ENCODE peak calls at places on chromosomes 6 and 20, in six cellular contexts. E is HCT116, L is K562, S is SK-N-SH, V is HepG2, J is GM12878. H is an unnamed sample.

GRCh38 chr20:63856111-63856511 is 5.2 kb upstream of the ABHD16B start:
- DNase-seq in E (no peak), L (no peak), S (no peak), V (no peak), J (no peak), H (no peak)

GRCh38 chr6:52164319-52165094 is 21.7 kb upstream of the IL17A start:
- DNase-seq in E (no peak), L (peak), S (no peak), V (no peak), J (no peak), H (no peak)

GRCh38 chr6:165049362-165049761 is 260.0 kb downstream of the C6orf118 start:
- DNase-seq in E (peak), L (peak), S (peak), V (peak), J (no peak), H (peak)

GRCh38 chr6:112574190-112574589 is 227.1 kb downstream of the RFPL4B start:
- DNase-seq in E (no peak), L (no peak), S (no peak), V (no peak), J (no peak), H (no peak)

GRCh38 chr6:143270026-143270425 is 180.5 kb downstream of the ADAT2 start:
- DNase-seq in E (no peak), L (no peak), S (no peak), V (no peak), J (no peak), H (no peak)

GRCh38 chr20:34546751-34547181 is 11.8 kb upstream of the MAP1LC3A start:
- DNase-seq in E (no peak), L (no peak), S (no peak), V (no peak), J (no peak), H (no peak)

GRCh38 chr6:115219645-115220044 is 841.0 kb downstream of the FRK start:
- DNase-seq in E (no peak), L (no peak), S (no peak), V (no peak), J (no peak), H (no peak)

GRCh38 chr20:3203315-3204123 is 963 bp downstream of the DDRGK1 start:
- DNase-seq in E (no peak), L (peak), S (peak), V (peak), J (no peak), H (peak)

GRCh38 chr6:319177-320131 is 27.2 kb downstream of the DUSP22 start:
- DNase-seq in E (no peak), L (no peak), S (no peak), V (no peak), J (peak), H (no peak)

GRCh38 chr6:120913519-120913918 is 420.8 kb downstream of the TBC1D32 start:
- DNase-seq in E (no peak), L (no peak), S (no peak), V (no peak), J (no peak), H (no peak)

GRCh38 chr6:34240329-34241248 is 3.9 kb downstream of the HMGA1 start:
- DNase-seq in E (no peak), L (no peak), S (no peak), V (no peak), J (no peak), H (no peak)

GRCh38 chr6:88596801-88597200 is 366.6 kb downstream of the RNGTT start:
- DNase-seq in E (no peak), L (no peak), S (no peak), V (no peak), J (no peak), H (no peak)

GRCh38 chr6:157605484-157605883 is 217.6 kb upstream of the SNX9 start:
- DNase-seq in E (no peak), L (no peak), S (no peak), V (no peak), J (no peak), H (no peak)

GRCh38 chr6:20652276-20652675 is 118.0 kb downstream of the CDKAL1 start:
- DNase-seq in E (no peak), L (peak), S (no peak), V (no peak), J (no peak), H (no peak)

GRCh38 chr20:48609491-48609978 is 218.3 kb downstream of the PREX1 start:
- DNase-seq in E (no peak), L (no peak), S (no peak), V (peak), J (peak), H (no peak)

GRCh38 chr6:52126231-52126630 is 38.8 kb upstream of the PKHD1 start:
- DNase-seq in E (no peak), L (no peak), S (no peak), V (no peak), J (no peak), H (no peak)

GRCh38 chr6:165661416-165662001 is 1.5 kb downstream of the PDE10A start:
- DNase-seq in E (no peak), L (no peak), S (peak), V (no peak), J (no peak), H (no peak)

GRCh38 chr20:47334022-47334551 is 22.4 kb downstream of the ZMYND8 start:
- DNase-seq in E (no peak), L (no peak), S (no peak), V (peak), J (no peak), H (peak)

GRCh38 chr6:66930559-66931290 is 1223.7 kb upstream of the EYS start:
- DNase-seq in E (no peak), L (no peak), S (no peak), V (no peak), J (no peak), H (no peak)

GRCh38 chr20:10667077-10667401 is 6.8 kb downstream of the JAG1 start:
- DNase-seq in E (no peak), L (no peak), S (no peak), V (no peak), J (no peak), H (no peak)

GRCh38 chr6:115570326-115570725 is 490.4 kb downstream of the FRK start:
- DNase-seq in E (no peak), L (no peak), S (no peak), V (no peak), J (no peak), H (no peak)

GRCh38 chr6:84052204-84052882 is 18.8 kb downstream of the MRAP2 start:
- DNase-seq in E (no peak), L (peak), S (peak), V (peak), J (no peak), H (peak)

GRCh38 chr6:143241110-143241509 is 180.4 kb downstream of the AIG1 start:
- DNase-seq in E (no peak), L (no peak), S (no peak), V (no peak), J (no peak), H (no peak)

GRCh38 chr6:14001329-14002012 is 76.7 kb downstream of the RNF182 start:
- DNase-seq in E (peak), L (no peak), S (peak), V (peak), J (no peak), H (peak)

GRCh38 chr20:9615766-9616454 is 101.5 kb downstream of the LAMP5 start:
- DNase-seq in E (no peak), L (no peak), S (no peak), V (no peak), J (peak), H (no peak)

GRCh38 chr6:118719351-118720124 is 68.1 kb upstream of the CEP85L start:
- DNase-seq in E (no peak), L (no peak), S (no peak), V (no peak), J (no peak), H (no peak)

GRCh38 chr6:150418825-150419594 is 50.2 kb downstream of the IYD start:
- DNase-seq in E (peak), L (peak), S (peak), V (peak), J (no peak), H (peak)

GRCh38 chr6:100001915-100002388 is 7.9 kb upstream of the MCHR2 start:
- DNase-seq in E (peak), L (peak), S (peak), V (peak), J (no peak), H (peak)

GRCh38 chr20:49276895-49277785 is 717 bp downstream of the ZNFX1 start:
- DNase-seq in E (no peak), L (peak), S (peak), V (no peak), J (no peak), H (no peak)

GRCh38 chr6:49423817-49424216 is 39.2 kb downstream of the MMUT start:
- DNase-seq in E (no peak), L (no peak), S (peak), V (no peak), J (no peak), H (peak)

GRCh38 chr6:46888031-46888430 is 33.7 kb downstream of the ADGRF5 start:
- DNase-seq in E (no peak), L (no peak), S (no peak), V (no peak), J (no peak), H (no peak)

GRCh38 chr6:124536792-124537191 is 425.4 kb upstream of the RNF217 start:
- DNase-seq in E (no peak), L (no peak), S (no peak), V (no peak), J (no peak), H (no peak)

GRCh38 chr6:15264902-15265761 is 19.3 kb downstream of the JARID2 start:
- DNase-seq in E (no peak), L (peak), S (no peak), V (no peak), J (no peak), H (peak)

GRCh38 chr20:34980543-34981213 is 25.0 kb downstream of the MYH7B start:
- DNase-seq in E (no peak), L (no peak), S (peak), V (no peak), J (no peak), H (no peak)

GRCh38 chr6:53464942-53465460 is 79.9 kb downstream of the GCLC start:
- DNase-seq in E (no peak), L (no peak), S (no peak), V (no peak), J (no peak), H (peak)

GRCh38 chr6:16355699-16356481 is 117.5 kb downstream of the GMPR start:
- DNase-seq in E (no peak), L (no peak), S (no peak), V (no peak), J (no peak), H (no peak)

GRCh38 chr20:31496761-31497295 is 17.4 kb upstream of the HM13 start:
- DNase-seq in E (no peak), L (no peak), S (no peak), V (no peak), J (no peak), H (no peak)

GRCh38 chr20:32366380-32366779 is 8.2 kb downstream of the ASXL1 start:
- DNase-seq in E (no peak), L (no peak), S (no peak), V (no peak), J (no peak), H (no peak)

GRCh38 chr6:138450445-138450844 is 46.4 kb downstream of the HEBP2 start:
- DNase-seq in E (no peak), L (no peak), S (no peak), V (no peak), J (peak), H (no peak)

GRCh38 chr6:138456393-138456775 is 42.9 kb downstream of the NHSL1 start:
- DNase-seq in E (no peak), L (no peak), S (no peak), V (no peak), J (no peak), H (no peak)

GRCh38 chr6:138455746-138456392 is 43.4 kb downstream of the NHSL1 start:
- DNase-seq in E (peak), L (no peak), S (no peak), V (no peak), J (peak), H (no peak)

GRCh38 chr6:138451043-138451442 is 47.0 kb downstream of the HEBP2 start:
- DNase-seq in E (no peak), L (no peak), S (no peak), V (no peak), J (no peak), H (no peak)

GRCh38 chr6:138454976-138455706 is 44.2 kb downstream of the NHSL1 start:
- DNase-seq in E (peak), L (peak), S (no peak), V (no peak), J (peak), H (no peak)
- TF ChIP-seq JUND in E (no peak), L (no peak), S (no peak), V (no peak), J (peak), H (no peak)

GRCh38 chr20:46150982-46151381 is 32.9 kb downstream of the CD40 start:
- DNase-seq in E (no peak), L (no peak), S (peak), V (no peak), J (no peak), H (no peak)
- TF ChIP-seq JUND in E (no peak), L (no peak), S (no peak), V (no peak), J (no peak), H (no peak)

GRCh38 chr6:106315765-106316375 is 9.7 kb downstream of the ATG5 start:
- DNase-seq in E (no peak), L (peak), S (no peak), V (no peak), J (no peak), H (no peak)

GRCh38 chr6:106309024-106309423 is 16.5 kb downstream of the ATG5 start:
- DNase-seq in E (no peak), L (no peak), S (no peak), V (no peak), J (no peak), H (no peak)

GRCh38 chr6:106309766-106310373 is 15.7 kb downstream of the ATG5 start:
- DNase-seq in E (peak), L (no peak), S (no peak), V (peak), J (no peak), H (peak)
- TF ChIP-seq JUND in E (peak), L (no peak), S (peak), V (no peak), J (no peak), H (peak)

DNA sequence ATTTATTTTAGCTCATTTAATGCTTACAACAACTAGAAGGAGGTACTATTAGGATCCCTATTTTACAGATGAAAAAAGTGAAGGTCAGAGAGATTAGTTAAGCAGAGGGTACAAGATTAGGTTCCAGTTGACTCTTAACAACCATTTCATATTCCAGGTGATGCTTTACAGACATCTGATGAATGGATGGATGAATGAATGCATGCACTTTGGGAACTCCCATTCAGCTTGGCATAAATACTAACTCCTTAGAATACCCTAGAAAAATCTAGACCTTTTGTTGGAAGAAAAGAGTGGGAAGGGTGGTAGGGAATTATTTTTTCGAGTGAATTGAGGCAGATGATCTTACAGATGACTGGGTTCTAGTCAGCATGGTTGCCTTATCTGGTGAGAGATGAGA is 746 bp upstream of the SNRPB2 start:
- DNase-seq in E (no peak), L (no peak), S (no peak), V (no peak), J (no peak), H (no peak)
- TF ChIP-seq JUND in E (no peak), L (no peak), S (no peak), V (no peak), J (no peak), H (no peak)

GRCh38 chr6:168156742-168157265 is 77.8 kb upstream of the FRMD1 start:
- DNase-seq in E (no peak), L (no peak), S (no peak), V (no peak), J (no peak), H (no peak)

GRCh38 chr6:168157272-168158007 is 78.4 kb upstream of the FRMD1 start:
- DNase-seq in E (no peak), L (no peak), S (no peak), V (no peak), J (no peak), H (no peak)

GRCh38 chr6:168159503-168159902 is 80.5 kb upstream of the FRMD1 start:
- DNase-seq in E (no peak), L (no peak), S (no peak), V (no peak), J (no peak), H (no peak)

GRCh38 chr6:168158980-168159349 is 80.0 kb upstream of the FRMD1 start:
- DNase-seq in E (no peak), L (no peak), S (no peak), V (no peak), J (no peak), H (no peak)

DNA sequence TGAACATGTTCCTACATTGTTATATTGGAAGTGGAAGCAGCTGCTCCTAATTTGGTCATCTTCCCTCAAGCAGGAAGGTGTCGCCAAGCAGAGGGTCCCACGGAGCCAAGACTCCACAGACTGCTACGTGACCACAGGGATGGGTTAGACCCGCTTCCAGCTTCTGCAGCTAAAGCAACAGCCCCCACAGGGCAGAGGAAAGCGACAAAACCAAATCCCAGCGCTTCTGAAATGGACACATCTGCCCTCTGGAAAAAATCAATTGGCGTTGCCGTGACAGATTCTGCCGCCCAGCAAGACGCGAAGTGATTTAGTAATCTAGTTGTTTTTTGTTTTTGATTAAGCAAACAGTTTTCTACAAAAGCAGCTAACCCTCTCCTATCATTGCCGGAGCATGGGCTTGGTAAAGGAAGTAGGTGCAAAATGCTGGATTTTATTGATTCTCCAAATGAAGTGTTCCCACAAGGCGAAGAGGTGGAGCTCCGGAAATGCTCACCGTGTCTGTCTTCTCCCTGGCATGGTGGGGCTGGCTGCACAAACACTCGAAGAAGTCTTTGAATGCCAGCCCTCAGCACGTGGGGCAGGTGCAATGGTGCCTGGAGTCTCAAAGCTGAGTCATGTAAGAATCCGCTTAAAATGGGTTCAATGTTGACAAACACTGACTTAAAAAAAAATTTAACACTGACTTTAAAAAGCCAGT is 79.4 kb upstream of the FRMD1 start:
- DNase-seq in E (no peak), L (no peak), S (no peak), V (no peak), J (no peak), H (no peak)
- TF ChIP-seq JUND in E (no peak), L (no peak), S (no peak), V (no peak), J (no peak), H (no peak)

GRCh38 chr20:24503352-24503931 is 34.0 kb downstream of the SYNDIG1 start:
- DNase-seq in E (no peak), L (no peak), S (no peak), V (no peak), J (no peak), H (no peak)
- TF ChIP-seq JUND in E (no peak), L (no peak), S (no peak), V (no peak), J (no peak), H (no peak)

DNA sequence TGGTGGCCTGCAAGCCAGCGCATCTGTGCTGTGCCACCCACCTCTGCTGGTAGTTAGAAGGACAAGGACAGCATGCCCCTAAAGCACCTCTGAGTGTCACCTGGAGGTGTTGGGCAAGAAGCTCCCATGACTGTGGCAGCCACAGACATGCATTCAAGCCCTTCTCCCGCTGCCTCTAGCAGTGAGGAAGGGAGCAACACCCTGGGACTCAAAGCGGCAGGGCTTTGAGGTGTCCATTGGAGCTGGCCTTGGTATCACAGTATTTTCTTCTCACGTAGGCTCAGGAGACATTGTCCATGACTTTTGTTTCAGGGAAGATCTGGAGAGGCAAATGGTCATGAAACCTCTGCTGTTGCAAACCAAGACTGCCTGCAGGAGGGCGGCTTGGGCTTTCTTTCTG is 140.8 kb upstream of the RIN2 start:
- DNase-seq in E (no peak), L (no peak), S (no peak), V (no peak), J (no peak), H (no peak)
- TF ChIP-seq JUND in E (no peak), L (no peak), S (no peak), V (no peak), J (no peak), H (no peak)

H was measured in T47D.